ENCODE peak calls at places on chromosome 7, in nine cellular contexts. H is tibial nerve, T is IMR-90, V is testis, S is spleen, G is heart left ventricle, K is lower leg skin, P is stomach, O is transverse colon. A is an unnamed sample.

GRCh38 chr7:158868754-158869410 is 12.5 kb downstream of the DYNC2I1 start:
- DNase-seq in H (no peak), T (no peak), V (no peak), S (no peak), G (no peak), K (peak), P (no peak), O (no peak), A (no peak)

GRCh38 chr7:94374231-94374630 is 20.5 kb upstream of the COL1A2 start:
- DNase-seq in H (peak), T (peak), V (peak), S (no peak), G (peak), K (peak), P (peak), O (peak), A (peak)

GRCh38 chr7:43163885-43164284 is 51.4 kb downstream of the HECW1 start:
- DNase-seq in H (no peak), T (no peak), V (no peak), S (no peak), G (no peak), K (no peak), P (no peak), O (no peak), A (no peak)

GRCh38 chr7:103573479-103574058 is 127.6 kb upstream of the SLC26A5 start:
- DNase-seq in H (no peak), T (peak), V (no peak), S (no peak), G (no peak), K (no peak), P (no peak), O (no peak), A (peak)

GRCh38 chr7:118918556-118918955 is 694.1 kb downstream of the ANKRD7 start:
- DNase-seq in H (no peak), T (peak), V (no peak), S (no peak), G (no peak), K (no peak), P (no peak), O (no peak), A (no peak)

GRCh38 chr7:90599892-90600555 is 3.9 kb downstream of the CDK14 start:
- DNase-seq in H (no peak), T (peak), V (no peak), S (no peak), G (no peak), K (no peak), P (no peak), O (no peak), A (peak)

GRCh38 chr7:105130580-105130979 is 116.6 kb downstream of the KMT2E start:
- DNase-seq in H (no peak), T (no peak), V (no peak), S (no peak), G (no peak), K (no peak), P (no peak), O (no peak), A (no peak)

GRCh38 chr7:47241112-47242065 is 340.5 kb downstream of the TNS3 start:
- DNase-seq in H (no peak), T (no peak), V (no peak), S (no peak), G (no peak), K (peak), P (no peak), O (no peak), A (peak)

GRCh38 chr7:93882481-93882880 is 8.1 kb downstream of the TFPI2 start:
- DNase-seq in H (no peak), T (no peak), V (no peak), S (no peak), G (no peak), K (no peak), P (no peak), O (no peak), A (no peak)

GRCh38 chr7:142833174-142834027 is 21.5 kb upstream of the EPHB6 start:
- DNase-seq in H (no peak), T (no peak), V (no peak), S (no peak), G (no peak), K (no peak), P (no peak), O (no peak), A (no peak)

GRCh38 chr7:34675749-34676374 is 17.8 kb downstream of the NPSR1 start:
- DNase-seq in H (no peak), T (no peak), V (peak), S (no peak), G (no peak), K (no peak), P (no peak), O (no peak), A (peak)

GRCh38 chr7:91228927-91229326 is 35.3 kb upstream of the FZD1 start:
- DNase-seq in H (no peak), T (peak), V (no peak), S (no peak), G (no peak), K (no peak), P (no peak), O (no peak), A (no peak)

DNA sequence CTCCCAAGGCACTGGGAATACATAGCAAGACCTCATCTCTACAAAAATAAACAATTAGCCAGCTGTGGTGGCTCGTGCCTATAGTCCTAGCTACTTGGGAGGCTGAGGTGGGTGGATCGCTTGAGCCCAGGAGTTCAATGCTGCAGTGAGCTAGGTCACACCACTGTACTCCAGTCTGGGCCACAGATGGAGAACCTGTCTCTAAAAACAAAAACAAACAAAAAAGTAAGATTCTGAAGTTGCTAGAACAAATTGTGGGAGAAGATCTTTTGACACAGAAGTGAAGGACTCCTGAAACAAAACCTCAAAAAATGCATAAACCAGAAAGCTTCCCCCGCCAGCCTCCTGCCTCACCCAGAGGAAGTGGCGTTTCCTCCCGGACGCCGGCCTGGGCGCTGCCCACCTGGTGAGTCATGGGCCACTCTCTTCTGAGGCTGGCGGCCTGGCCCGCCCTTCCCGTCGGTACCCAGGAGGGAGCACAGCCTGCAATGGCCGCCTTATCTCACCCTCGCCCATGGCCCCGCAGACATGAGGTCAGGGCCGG is 25.4 kb upstream of the ELN start:
- DNase-seq in H (no peak), T (peak), V (no peak), S (peak), G (peak), K (no peak), P (peak), O (peak), A (peak)
- TF ChIP-seq POLR2A in H (no peak), T (no peak), V (no peak), S (no peak), G (no peak), K (no peak), P (no peak), O (no peak), A (no peak)

GRCh38 chr7:73715648-73716317 is 3.7 kb downstream of the STX1A start:
- DNase-seq in H (no peak), T (peak), V (no peak), S (no peak), G (no peak), K (no peak), P (peak), O (peak), A (peak)
- TF ChIP-seq POLR2A in H (no peak), T (peak), V (no peak), S (no peak), G (no peak), K (no peak), P (no peak), O (no peak), A (no peak)

GRCh38 chr7:101126651-101127459 is at the start of gene SERPINE1:
- DNase-seq in H (peak), T (peak), V (peak), S (peak), G (peak), K (peak), P (peak), O (peak), A (peak)
- TF ChIP-seq POLR2A in H (peak), T (peak), V (peak), S (peak), G (peak), K (no peak), P (no peak), O (peak), A (peak)

DNA sequence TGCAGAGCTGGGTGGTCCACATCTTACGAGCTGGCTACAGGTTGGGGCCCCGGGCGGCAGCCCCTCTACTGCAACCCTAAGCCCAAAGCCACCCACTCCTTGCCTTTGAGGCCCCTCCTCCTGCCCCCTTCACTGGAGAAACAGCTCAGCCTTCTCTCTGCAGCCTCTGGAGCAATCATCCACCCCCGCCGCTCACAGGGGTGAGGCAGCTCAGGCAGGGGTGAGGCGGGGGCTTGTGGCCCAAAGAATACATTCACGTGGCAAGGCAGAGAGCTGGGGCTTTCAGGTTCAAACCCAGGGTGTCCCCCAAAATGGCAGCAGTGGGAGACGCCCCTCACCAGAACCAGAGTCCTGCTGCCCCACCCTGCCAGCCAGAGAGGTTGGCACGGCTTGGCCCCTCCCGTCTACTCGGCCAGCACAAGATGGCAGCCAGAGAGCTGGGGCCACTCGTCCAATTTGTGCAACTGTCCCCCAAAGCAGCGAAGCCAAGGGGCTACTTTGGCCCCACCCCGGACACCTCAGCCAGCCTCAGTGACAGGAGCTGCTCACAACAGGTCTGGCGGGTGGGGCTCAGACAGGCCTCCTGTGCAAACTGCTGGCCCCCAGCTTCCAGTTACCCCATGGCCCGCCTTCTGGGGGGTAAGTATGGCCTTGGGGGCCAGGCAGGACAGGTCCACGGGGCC is 7.2 kb downstream of the GNB2 start:
- DNase-seq in H (no peak), T (no peak), V (no peak), S (peak), G (no peak), K (peak), P (no peak), O (peak), A (no peak)
- TF ChIP-seq POLR2A in H (no peak), T (no peak), V (no peak), S (no peak), G (no peak), K (no peak), P (no peak), O (no peak), A (no peak)

DNA sequence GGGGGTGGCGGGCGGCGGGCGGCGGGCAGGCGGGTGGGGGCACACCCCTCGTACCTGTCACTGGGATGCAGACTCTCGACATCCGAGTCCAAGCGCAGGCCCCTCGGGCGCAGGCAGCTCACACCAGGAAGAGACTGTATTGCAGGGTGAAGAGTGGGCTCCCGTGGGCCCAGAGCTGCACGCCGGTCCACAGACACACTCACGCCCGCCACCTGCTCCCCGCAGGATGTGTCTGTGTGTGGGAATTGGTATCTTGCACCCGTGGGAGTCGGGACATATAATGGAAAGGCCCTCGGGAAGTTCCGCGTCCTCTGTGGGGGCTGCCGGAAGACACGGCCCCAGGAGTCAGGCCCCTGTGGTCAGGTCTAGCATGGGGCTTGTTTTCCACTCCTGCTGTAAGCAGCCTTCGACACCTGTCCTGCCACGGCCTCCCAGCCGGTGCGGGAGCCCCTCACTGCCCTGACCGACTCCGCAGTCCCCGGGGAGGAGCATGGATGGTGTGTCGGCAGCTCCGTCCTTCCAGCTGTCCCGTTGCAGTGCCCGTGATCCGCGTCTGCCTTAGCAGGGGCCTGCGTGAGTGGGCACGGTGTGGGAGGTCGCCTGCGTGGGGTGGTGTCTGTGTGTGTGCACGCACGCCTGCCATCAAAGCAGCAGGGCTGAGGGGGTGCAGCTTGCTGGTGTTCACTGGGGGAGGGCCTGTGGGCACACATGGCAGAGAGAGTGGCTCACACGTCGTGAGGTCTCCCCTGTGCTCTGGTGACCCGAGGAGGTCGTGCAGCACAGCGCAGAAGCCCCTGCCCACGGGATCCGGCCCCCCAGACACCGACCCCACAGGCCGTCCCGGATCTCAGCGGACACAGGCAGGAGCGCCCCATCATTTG is 10.1 kb downstream of the MAFK start:
- DNase-seq in H (no peak), T (no peak), V (no peak), S (no peak), G (no peak), K (peak), P (no peak), O (no peak), A (no peak)
- TF ChIP-seq POLR2A in H (no peak), T (peak), V (no peak), S (no peak), G (no peak), K (no peak), P (no peak), O (no peak), A (no peak)

DNA sequence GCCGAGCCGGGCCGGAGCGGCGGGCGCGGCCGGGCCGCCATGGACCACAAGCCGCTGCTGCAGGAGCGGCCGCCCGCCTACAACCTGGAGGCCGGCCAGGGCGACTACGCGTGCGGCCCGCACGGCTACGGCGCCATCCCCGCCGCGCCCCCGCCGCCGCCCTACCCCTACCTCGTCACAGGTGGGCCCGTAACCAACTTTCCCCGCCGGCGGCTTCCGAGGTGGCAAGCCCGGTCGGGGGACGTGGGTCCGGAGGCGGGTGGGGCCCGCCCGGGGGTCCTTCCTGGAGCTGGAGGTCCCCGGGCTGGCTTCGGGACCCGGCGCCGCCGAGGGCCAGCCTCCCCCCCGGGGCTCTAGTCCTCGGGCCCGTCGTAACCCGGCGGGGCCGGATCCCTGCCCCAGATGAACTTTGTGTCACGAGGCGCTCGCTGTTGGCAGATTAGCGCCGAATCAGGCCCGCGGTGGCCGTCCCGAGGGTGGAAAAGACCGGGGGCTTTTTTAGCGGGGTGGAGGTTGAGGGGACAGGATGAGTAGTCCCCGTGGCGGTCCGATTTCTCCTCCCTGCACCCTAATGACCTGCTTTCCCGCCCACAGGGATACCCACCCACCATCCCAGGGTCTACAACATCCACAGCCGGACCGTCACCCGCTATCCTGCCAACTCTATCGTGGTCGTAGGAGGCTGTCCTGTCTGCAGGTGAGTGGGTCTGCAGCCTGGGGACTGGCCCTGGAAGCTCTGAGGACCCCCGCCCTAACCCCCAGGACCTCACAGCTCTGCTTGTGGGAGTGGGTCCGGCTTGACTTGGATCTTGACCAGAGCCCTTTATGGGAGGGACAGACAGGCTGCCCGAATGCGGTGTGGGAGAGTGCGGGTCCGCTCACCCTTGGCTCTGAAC is 519 bp downstream of the BRI3 start:
- DNase-seq in H (peak), T (no peak), V (peak), S (peak), G (peak), K (peak), P (peak), O (peak), A (peak)
- TF ChIP-seq POLR2A in H (no peak), T (peak), V (no peak), S (no peak), G (no peak), K (no peak), P (no peak), O (no peak), A (peak)

GRCh38 chr7:65980478-65981250 is 1.3 kb downstream of the GUSB start:
- DNase-seq in H (no peak), T (no peak), V (peak), S (peak), G (peak), K (peak), P (peak), O (peak), A (peak)
- TF ChIP-seq POLR2A in H (no peak), T (no peak), V (no peak), S (no peak), G (no peak), K (no peak), P (no peak), O (peak), A (no peak)

GRCh38 chr7:99997545-99998137 is 17.8 kb upstream of the ZKSCAN1 start:
- DNase-seq in H (no peak), T (no peak), V (peak), S (peak), G (peak), K (peak), P (peak), O (peak), A (peak)
- TF ChIP-seq POLR2A in H (no peak), T (no peak), V (no peak), S (no peak), G (no peak), K (no peak), P (no peak), O (peak), A (peak)